ENCODE peak calls at places on chromosomes 6 and 20, in nine cellular contexts. M is left lung, S is lower lobe of right lung, R is heart left ventricle, A is heart right ventricle, Y is uterus, C is ovary, G is activated B cell treated with CpG ODN at 0.5 μM for 24 hours, N is Calu3. V is an unnamed sample.

GRCh38 chr6:99334526-99335127 is 14.8 kb downstream of the FAXC start:
- DNase-seq in Y (no peak), C (no peak), N (peak; percentile 45), G (no peak), R (no peak), S (no peak), A (no peak), M (no peak), V (no peak)

GRCh38 chr6:42958125-42958524 is 2.4 kb upstream of the GNMT start:
- DNase-seq in R (no peak), S (no peak), N (no peak), G (no peak), C (no peak), M (no peak), Y (no peak), A (no peak), V (no peak)

GRCh38 chr6:44020148-44020547 is 107.1 kb downstream of the MRPL14 start:
- DNase-seq in G (no peak), R (no peak), C (peak; percentile 49), Y (peak; percentile 87), S (no peak), N (no peak), M (no peak), A (no peak), V (no peak)

GRCh38 chr6:35044771-35045275 is 96.3 kb downstream of the TCP11 start:
- DNase-seq in R (no peak), M (no peak), G (no peak), N (no peak), A (no peak), C (no peak), S (no peak), Y (peak; percentile 44), V (no peak)

GRCh38 chr20:62494980-62495797 is 19.4 kb upstream of the GATA5 start:
- DNase-seq in G (no peak), C (no peak), M (no peak), Y (no peak), R (no peak), S (no peak), N (no peak), A (no peak), V (no peak)

GRCh38 chr20:62685781-62686555 is 22.7 kb upstream of the NTSR1 start:
- DNase-seq in Y (no peak), G (no peak), A (no peak), S (peak; percentile 85), N (no peak), C (no peak), M (peak; percentile 92), R (no peak), V (no peak)

GRCh38 chr6:143486752-143487151 is 24.8 kb downstream of the FUCA2 start:
- DNase-seq in S (no peak), Y (no peak), M (no peak), A (no peak), G (no peak), C (no peak), N (no peak), R (no peak), V (no peak)

GRCh38 chr6:71733970-71734899 is 152.1 kb upstream of the RIMS1 start:
- DNase-seq in S (no peak), G (no peak), A (no peak), C (no peak), Y (no peak), N (no peak), R (no peak), M (no peak), V (no peak)

GRCh38 chr20:57650756-57651483 is 30.7 kb upstream of the ZBP1 start:
- DNase-seq in Y (no peak), N (peak; percentile 4), S (peak; percentile 30), G (no peak), A (peak; percentile 3), M (peak; percentile 65), R (no peak), C (no peak), V (no peak)

GRCh38 chr6:81487489-81487888 is 265.0 kb downstream of the TENT5A start:
- DNase-seq in S (no peak), G (no peak), Y (peak; percentile 57), A (peak; percentile 43), C (peak; percentile 64), R (peak; percentile 52), M (no peak), N (no peak), V (no peak)

GRCh38 chr20:10501377-10501776 is 66.3 kb downstream of the SLX4IP start:
- DNase-seq in G (no peak), S (peak; percentile 65), C (no peak), A (no peak), M (peak; percentile 71), N (no peak), R (no peak), Y (no peak), V (no peak)

GRCh38 chr20:49889943-49890650 is 25.2 kb downstream of the SPATA2 start:
- DNase-seq in G (no peak), M (no peak), A (no peak), N (no peak), Y (no peak), C (no peak), S (no peak), R (no peak), V (no peak)

GRCh38 chr20:22453244-22454080 is 130.9 kb downstream of the FOXA2 start:
- DNase-seq in A (no peak), R (no peak), N (no peak), G (no peak), C (no peak), S (no peak), M (no peak), Y (no peak), V (no peak)

GRCh38 chr6:158624684-158625682 is 19.6 kb downstream of the DYNLT1 start:
- DNase-seq in S (peak; percentile 42), G (no peak), A (no peak), R (no peak), C (no peak), N (no peak), Y (no peak), M (no peak), V (no peak)

GRCh38 chr6:145028144-145028818 is 707.0 kb downstream of the EPM2A start:
- DNase-seq in G (no peak), N (peak; percentile 28), C (no peak), A (no peak), M (no peak), S (no peak), R (no peak), Y (no peak), V (no peak)

GRCh38 chr6:128438311-128438916 is 82.0 kb downstream of the PTPRK start:
- DNase-seq in A (peak; percentile 17), Y (no peak), S (no peak), M (no peak), N (no peak), C (no peak), G (no peak), R (no peak), V (no peak)

GRCh38 chr6:40577672-40578071 is 9.5 kb downstream of the LRFN2 start:
- DNase-seq in A (no peak), G (no peak), C (no peak), Y (no peak), N (no peak), M (no peak), R (no peak), S (no peak), V (no peak)

DNA sequence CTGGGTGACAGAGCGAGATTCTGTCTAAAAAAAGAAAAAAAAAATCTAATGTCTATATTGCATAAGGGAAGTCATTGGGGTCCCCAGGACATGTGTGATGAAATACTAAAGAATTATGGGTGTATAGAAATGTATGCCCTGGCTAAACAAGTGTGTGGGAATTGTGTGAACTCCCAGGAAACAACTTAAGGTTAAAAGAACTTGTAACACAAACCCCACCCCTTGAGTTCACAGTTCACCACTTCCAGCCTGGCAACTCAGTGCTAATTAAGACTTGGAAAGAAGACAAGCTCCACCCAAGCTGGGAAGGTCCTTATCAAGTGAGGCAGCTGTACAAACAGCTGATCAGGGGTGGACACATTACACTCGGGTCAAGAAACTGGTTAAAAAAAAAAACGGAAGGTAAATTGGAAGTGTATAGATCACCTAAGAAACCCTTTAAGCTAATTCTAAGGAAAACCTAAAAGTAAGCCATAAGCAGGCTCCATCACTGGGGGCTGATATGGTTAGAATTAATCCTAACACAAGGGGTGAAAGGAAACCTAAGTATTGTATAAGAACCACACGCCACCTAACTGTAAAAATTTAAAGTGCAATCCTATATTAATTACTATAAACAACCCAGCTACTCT is 25.2 kb downstream of the HLA-A start:
- DNase-seq in A (peak; percentile 76), Y (no peak), S (no peak), C (no peak), R (peak; percentile 66), M (no peak), N (peak; percentile 33), G (no peak), V (no peak)
- TF ChIP-seq CTCF in A (no peak), Y (no peak), S (no peak), C (no peak), R (peak; percentile 41), M (no peak), N (no peak), G (no peak), V (no peak)

GRCh38 chr20:19435820-19436219 is 223.4 kb downstream of the SLC24A3 start:
- DNase-seq in A (no peak), M (no peak), G (no peak), Y (no peak), S (no peak), C (no peak), N (no peak), R (no peak), V (no peak)
- TF ChIP-seq CTCF in A (no peak), M (no peak), G (no peak), Y (no peak), S (no peak), C (no peak), N (no peak), R (no peak), V (no peak)

GRCh38 chr20:32350421-32350820 is 7.7 kb upstream of the ASXL1 start:
- DNase-seq in C (no peak), G (no peak), R (no peak), N (no peak), A (no peak), M (no peak), S (no peak), Y (no peak), V (no peak)
- TF ChIP-seq CTCF in C (no peak), G (no peak), R (no peak), N (no peak), A (no peak), M (no peak), S (no peak), Y (no peak), V (no peak)

GRCh38 chr20:1301031-1301529 is 27.9 kb downstream of the SDCBP2 start:
- DNase-seq in A (no peak), N (peak; percentile 38), R (no peak), S (no peak), C (no peak), Y (no peak), M (no peak), G (no peak), V (no peak)

GRCh38 chr20:1300083-1300840 is 28.7 kb downstream of the SDCBP2 start:
- DNase-seq in M (no peak), N (no peak), R (no peak), C (no peak), G (no peak), Y (no peak), S (no peak), A (no peak), V (no peak)

GRCh38 chr20:1298166-1298565 is 30.8 kb downstream of the SDCBP2 start:
- DNase-seq in G (no peak), R (no peak), S (no peak), M (no peak), A (no peak), N (no peak), C (no peak), Y (no peak), V (no peak)

GRCh38 chr20:1298888-1299511 is 29.9 kb downstream of the SDCBP2 start:
- DNase-seq in S (no peak), Y (no peak), C (no peak), M (no peak), G (no peak), N (no peak), A (no peak), R (no peak), V (no peak)

GRCh38 chr20:1299522-1299921 is 29.4 kb downstream of the SDCBP2 start:
- DNase-seq in Y (no peak), A (no peak), S (no peak), R (no peak), C (no peak), N (peak; percentile 40), G (no peak), M (no peak), V (no peak)
- TF ChIP-seq CTCF in Y (no peak), A (no peak), S (peak; percentile 12), R (no peak), C (no peak), N (no peak), G (no peak), M (no peak), V (peak; percentile 54)